ENCODE peak calls at places on chromosomes 11 and 22, in six cellular contexts. N is HEK293T, H is spleen, T is non-pigmented ciliary epithelial cell, C is ELF-1, O is amygdala. E is an unnamed sample.
A peak's percentile ranks its signal among the peaks of the same experiment; 100 is the strongest.

GRCh38 chr11:69744435-69744834 is 30.7 kb downstream of the FGF4 start:
- DNase-seq in N (no peak), H (no peak), T (peak; percentile 70), C (peak; percentile 84), O (no peak), E (peak; percentile 93)

GRCh38 chr11:35662061-35662648 is 420 bp upstream of the TRIM44 start:
- DNase-seq in N (no peak), H (no peak), T (no peak), C (no peak), O (peak; percentile 46), E (peak; percentile 31)

GRCh38 chr11:44575288-44575672 is 9.8 kb downstream of the CD82 start:
- DNase-seq in N (no peak), H (peak; percentile 51), T (peak; percentile 38), C (no peak), O (no peak), E (peak; percentile 85)

GRCh38 chr11:128807909-128808308 is 59.2 kb downstream of the KCNJ1 start:
- DNase-seq in N (no peak), H (no peak), T (no peak), C (no peak), O (no peak), E (no peak)

GRCh38 chr11:73216466-73216865 is 1.6 kb upstream of the P2RY2 start:
- DNase-seq in N (no peak), H (no peak), T (no peak), C (no peak), O (no peak), E (no peak)

GRCh38 chr11:58179648-58180047 is 9.2 kb upstream of the OR9Q2 start:
- DNase-seq in N (no peak), H (no peak), T (no peak), C (no peak), O (no peak), E (no peak)

GRCh38 chr11:63766501-63767270 is 1.9 kb downstream of the ZFTA start:
- DNase-seq in N (no peak), H (no peak), T (no peak), C (peak; percentile 19), O (no peak), E (no peak)

GRCh38 chr11:111937859-111938258 is 716 bp downstream of the DIXDC1 start:
- DNase-seq in N (no peak), H (no peak), T (no peak), C (no peak), O (no peak), E (no peak)

GRCh38 chr11:134586726-134587125 is 174.7 kb upstream of the B3GAT1 start:
- DNase-seq in N (no peak), H (no peak), T (no peak), C (no peak), O (no peak), E (no peak)

GRCh38 chr11:13669544-13670488 is 1.3 kb downstream of the FAR1 start:
- DNase-seq in N (no peak), H (no peak), T (no peak), C (no peak), O (no peak), E (no peak)

GRCh38 chr11:126172596-126173038 is 38.8 kb downstream of the RPUSD4 start:
- DNase-seq in N (no peak), H (peak; percentile 52), T (no peak), C (no peak), O (no peak), E (no peak)

GRCh38 chr22:27610863-27611786 is 190.4 kb downstream of the MN1 start:
- DNase-seq in N (no peak), H (peak; percentile 58), T (no peak), C (no peak), O (no peak), E (no peak)

GRCh38 chr22:38088723-38089473 is 4.9 kb upstream of the SLC16A8 start:
- DNase-seq in N (no peak), H (no peak), T (no peak), C (peak; percentile 37), O (no peak), E (no peak)

GRCh38 chr11:74437441-74437840 is 29.9 kb downstream of the KCNE3 start:
- DNase-seq in N (no peak), H (no peak), T (no peak), C (no peak), O (no peak), E (peak; percentile 57)

GRCh38 chr22:32876516-32876915 is 75.0 kb downstream of the TIMP3 start:
- DNase-seq in N (no peak), H (no peak), T (no peak), C (no peak), O (no peak), E (no peak)

GRCh38 chr11:8289426-8290047 is 25.9 kb upstream of the LMO1 start:
- DNase-seq in N (no peak), H (peak; percentile 41), T (no peak), C (no peak), O (no peak), E (no peak)

GRCh38 chr22:17928391-17928790 is 96.0 kb downstream of the MICAL3 start:
- DNase-seq in N (no peak), H (no peak), T (no peak), C (no peak), O (no peak), E (no peak)

GRCh38 chr22:41914611-41915034 is 251 bp downstream of the SHISA8 start:
- DNase-seq in N (peak; percentile 45), H (peak; percentile 75), T (no peak), C (no peak), O (no peak), E (no peak)

GRCh38 chr11:86483591-86484163 is 109.0 kb downstream of the CCDC81 start:
- DNase-seq in N (no peak), H (no peak), T (no peak), C (peak; percentile 49), O (no peak), E (no peak)

GRCh38 chr11:8403310-8403709 is 139.6 kb upstream of the LMO1 start:
- DNase-seq in N (no peak), H (no peak), T (no peak), C (no peak), O (no peak), E (peak; percentile 18)

GRCh38 chr22:40544758-40545157 is 91.8 kb downstream of the MRTFA start:
- DNase-seq in N (no peak), H (no peak), T (no peak), C (no peak), O (no peak), E (no peak)

GRCh38 chr22:41780714-41781507 is 19.6 kb upstream of the CCDC134 start:
- DNase-seq in N (no peak), H (peak; percentile 97), T (no peak), C (no peak), O (no peak), E (peak; percentile 8)

GRCh38 chr11:118870396-118871343 is 13.0 kb upstream of the CXCR5 start:
- DNase-seq in N (no peak), H (peak; percentile 83), T (no peak), C (peak; percentile 59), O (no peak), E (peak; percentile 37)

E was measured in M059J.